ENCODE peak calls at places on chromosome 13, in four cellular contexts. G, J, D and L are unnamed samples. For H3K4me1, the result is how much of the 10 kb centered on the place peaks cover.

GRCh38 chr13:112781881-112782361 is 92.1 kb downstream of the ATP11A start:
- DNase-seq in G (peak), D (peak), J (peak), L (peak)

GRCh38 chr13:73914119-73914518 is 220.1 kb downstream of the KLF12 start:
- DNase-seq in D (no peak), J (no peak), G (peak), L (no peak)

GRCh38 chr13:79869326-79869725 is 388.4 kb downstream of the NDFIP2 start:
- DNase-seq in G (no peak), J (no peak), D (no peak), L (no peak)

GRCh38 chr13:36616706-36617105 is 57.1 kb upstream of the SERTM1 start:
- DNase-seq in D (no peak), G (no peak), J (no peak), L (no peak)

GRCh38 chr13:52760078-52760477 is 20.5 kb upstream of the CNMD start:
- DNase-seq in D (no peak), J (no peak), G (no peak), L (no peak)

GRCh38 chr13:112896736-112897602 is 72.0 kb upstream of the MCF2L start:
- DNase-seq in D (peak), G (no peak), J (no peak), L (no peak)

GRCh38 chr13:96218475-96218874 is 128.6 kb downstream of the HS6ST3 start:
- DNase-seq in D (no peak), J (peak), G (peak), L (no peak)

GRCh38 chr13:27968316-27969072 is 621 bp downstream of the CDX2 start:
- DNase-seq in G (no peak), D (no peak), J (no peak), L (no peak)

GRCh38 chr13:27264181-27264580 is 6.4 kb upstream of the RASL11A start:
- DNase-seq in J (no peak), G (peak), D (no peak), L (no peak)

GRCh38 chr13:113113846-113114271 is 8.3 kb downstream of the F7 start:
- DNase-seq in D (no peak), J (no peak), G (no peak), L (no peak)

GRCh38 chr13:55528434-55528833 is 1612.3 kb upstream of the PRR20A start:
- DNase-seq in G (no peak), J (no peak), D (no peak), L (no peak)

GRCh38 chr13:107866007-107866665 is 349.2 kb downstream of the LIG4 start:
- DNase-seq in D (no peak), J (no peak), G (no peak), L (peak)

GRCh38 chr13:113862766-113863510 is 938 bp downstream of the GAS6 start:
- DNase-seq in D (peak), G (peak), J (peak), L (peak)

GRCh38 chr13:50613356-50613831 is 230.1 kb downstream of the DLEU7 start:
- DNase-seq in G (no peak), J (no peak), D (no peak), L (peak)

GRCh38 chr13:29594310-29594709 is 1.2 kb downstream of the SLC7A1 start:
- DNase-seq in J (no peak), G (no peak), D (no peak), L (no peak)

GRCh38 chr13:86397640-86398039 is 598.4 kb upstream of the SLITRK6 start:
- DNase-seq in J (no peak), G (no peak), D (no peak), L (no peak)

GRCh38 chr13:30114586-30115256 is 192.6 kb downstream of the KATNAL1 start:
- DNase-seq in D (peak), G (peak), J (peak), L (peak)

GRCh38 chr13:84645196-84646071 is 763.2 kb upstream of the SLITRK1 start:
- DNase-seq in J (no peak), D (no peak), G (no peak), L (no peak)

GRCh38 chr13:72839831-72840426 is 58.0 kb downstream of the PIBF1 start:
- DNase-seq in G (no peak), J (no peak), D (peak), L (peak)

GRCh38 chr13:59274958-59275727 is 888.6 kb downstream of the DIAPH3 start:
- DNase-seq in D (no peak), G (no peak), J (no peak), L (no peak)

GRCh38 chr13:102799544-102800144 is 725 bp downstream of the BIVM start:
- DNase-seq in D (no peak), J (peak), G (peak), L (peak)

GRCh38 chr13:31945202-31945978 is 86.2 kb upstream of the FRY start:
- DNase-seq in J (peak), G (peak), D (peak), L (peak)

GRCh38 chr13:59771272-59771671 is 392.5 kb downstream of the DIAPH3 start:
- DNase-seq in G (no peak), J (no peak), D (no peak), L (no peak)

GRCh38 chr13:97849305-97849704 is 104.2 kb upstream of the IPO5 start:
- DNase-seq in D (no peak), G (no peak), J (no peak), L (no peak)

GRCh38 chr13:113629814-113630213 is 28.2 kb downstream of the ATP4B start:
- DNase-seq in D (peak), G (peak), J (no peak), L (no peak)

GRCh38 chr13:22162889-22163288 is 492.0 kb downstream of the FGF9 start:
- DNase-seq in D (no peak), G (no peak), J (no peak), L (no peak)

GRCh38 chr13:61988810-61989209 is 573.2 kb upstream of the PCDH20 start:
- DNase-seq in G (no peak), D (no peak), J (no peak), L (no peak)

DNA sequence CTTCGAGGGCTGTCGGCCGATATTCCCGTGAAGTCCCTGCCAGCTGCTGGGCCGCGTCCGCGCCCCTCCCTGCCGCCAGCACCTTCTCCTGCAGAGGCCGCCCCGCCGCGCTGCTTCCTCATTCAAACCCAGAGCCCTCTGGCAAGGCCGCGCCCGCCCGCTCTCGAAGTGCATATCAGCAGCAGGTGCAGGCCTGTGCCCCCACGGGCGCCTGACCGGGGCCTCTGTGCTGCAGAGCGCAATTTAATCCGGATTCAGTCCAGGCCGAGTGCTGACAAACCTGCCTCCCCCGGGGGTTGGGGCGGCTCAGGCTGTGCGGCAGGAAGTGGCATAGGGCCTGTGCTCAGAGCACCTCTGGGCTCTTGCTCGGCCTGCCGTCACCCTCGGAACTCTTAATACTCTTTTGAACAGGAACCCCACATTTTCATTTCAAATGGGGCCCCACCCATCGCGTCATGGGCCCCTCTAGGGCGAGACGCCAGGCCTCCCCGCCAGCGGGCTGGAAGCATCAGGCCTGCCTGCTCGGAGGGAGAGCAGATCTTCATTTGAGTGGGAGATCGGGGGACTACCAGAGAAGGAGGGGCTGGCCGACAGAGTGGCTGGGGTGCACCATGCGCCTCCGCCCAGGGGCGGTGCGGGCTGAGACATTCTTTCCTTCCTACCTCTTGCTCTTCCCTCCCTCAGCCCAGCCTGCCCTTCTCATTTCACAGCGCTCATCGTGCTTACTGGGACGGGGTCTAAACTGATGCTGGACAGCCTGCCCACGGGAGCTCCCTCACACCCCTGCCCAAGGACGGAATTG is 125.7 kb downstream of the TNFRSF19 start:
- DNase-seq in D (peak), J (peak), G (peak), L (peak)
- H3K4me3 ChIP-seq in D (peak), J (peak), G (peak), L (no peak)

GRCh38 chr13:46171223-46171622 is 10.8 kb downstream of the LCP1 start:
- DNase-seq in J (no peak), G (no peak), D (no peak), L (no peak)
- H3K27ac ChIP-seq in J (no peak), G (no peak), D (peak), L (no peak)

DNA sequence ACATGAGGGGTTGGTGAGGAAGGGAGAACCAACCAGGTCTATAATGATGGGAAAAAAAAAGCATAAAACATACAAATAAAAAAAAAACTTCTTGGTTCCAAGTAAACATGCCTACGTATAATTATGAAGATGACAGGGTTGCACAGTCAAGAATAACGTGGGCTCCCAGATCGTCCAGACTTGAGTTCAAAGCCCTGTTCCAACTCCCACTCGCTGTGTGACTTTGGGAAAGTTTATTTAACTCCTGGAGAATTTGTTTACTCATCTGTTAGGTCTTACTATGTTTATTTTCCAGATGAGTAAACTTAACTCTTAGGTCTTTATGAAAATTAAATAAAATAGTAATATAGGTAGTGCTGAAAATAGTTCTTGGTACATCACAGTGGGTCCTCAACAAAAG is 13.8 kb downstream of the STARD13 start:
- DNase-seq in G (no peak), J (no peak), D (no peak), L (no peak)
- H3K4me1 ChIP-seq in G (half or more), J (under half), D (half or more), L (under half)

DNA sequence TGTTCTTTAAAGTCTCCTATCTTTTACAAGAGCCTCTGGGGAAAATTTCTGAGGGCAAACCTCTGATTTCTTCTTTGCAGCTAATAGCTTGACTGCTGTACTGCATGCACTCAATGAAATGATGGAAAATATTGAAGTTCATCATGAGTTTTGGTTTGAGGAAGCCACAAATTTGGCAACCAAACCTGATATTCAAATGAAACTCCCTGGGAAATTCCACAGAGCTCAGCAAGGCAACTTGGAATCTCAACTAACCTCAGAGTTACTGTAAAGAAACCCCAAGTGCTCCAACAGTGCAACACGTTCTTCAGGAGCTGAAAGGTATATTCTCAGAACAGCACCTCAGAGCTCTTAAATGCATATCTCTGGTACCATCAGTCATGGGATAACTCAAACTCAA is 14.2 kb upstream of the RNF6 start:
- DNase-seq in D (no peak), G (no peak), J (no peak), L (no peak)
- H3K4me3 ChIP-seq in D (no peak), G (no peak), J (no peak), L (no peak)

GRCh38 chr13:106246237-106246636 is 289.2 kb downstream of the EFNB2 start:
- DNase-seq in G (no peak), J (no peak), D (no peak), L (no peak)
- H3K27ac ChIP-seq in G (no peak), J (no peak), D (no peak), L (no peak)

DNA sequence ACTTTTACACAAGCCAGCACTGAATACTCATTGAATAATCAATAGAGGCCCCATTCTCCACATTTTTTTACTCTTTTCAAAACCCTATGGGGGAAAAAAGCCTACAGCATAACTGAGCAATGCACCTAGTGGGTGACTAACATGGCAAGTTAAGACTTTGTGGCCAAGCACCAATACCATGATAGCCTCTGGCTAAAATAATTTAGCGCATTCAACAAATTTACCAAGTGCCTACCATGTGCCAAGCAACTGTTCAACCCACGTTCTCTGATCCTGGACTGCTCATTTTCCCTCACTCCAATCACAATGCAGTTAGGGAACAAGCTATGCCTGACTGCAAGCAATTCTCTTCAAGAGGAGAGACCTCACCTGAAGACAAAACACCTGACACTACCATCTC is 3.0 kb downstream of the ANKRD10 start:
- DNase-seq in D (no peak), J (no peak), G (no peak), L (no peak)
- H3K4me1 ChIP-seq in D (half or more), J (half or more), G (half or more), L (under half)